ENCODE peak calls at places on chromosomes 12 and 14, in four cellular contexts. One of them, this sample, is unnamed.

GRCh38 chr14:69346710-69347109 is 51.4 kb downstream of the ERH start:
- DNase-seq in spleen: no peak
- DNase-seq in ovary: no peak
- DNase-seq in uterus: no peak
- DNase-seq in this sample: no peak

GRCh38 chr12:102740157-102741032 is 176.6 kb downstream of the PAH start:
- DNase-seq in uterus: no peak
- DNase-seq in spleen: no peak
- DNase-seq in ovary: no peak
- DNase-seq in this sample: no peak

GRCh38 chr14:99755629-99756603 is 37.3 kb upstream of the EML1 start:
- DNase-seq in ovary: peak; percentile 91
- DNase-seq in spleen: peak; percentile 84
- DNase-seq in uterus: peak; percentile 89
- DNase-seq in this sample: peak; percentile 62

GRCh38 chr14:35534130-35534883 is at the start of gene INSM2:
- DNase-seq in spleen: peak; percentile 77
- DNase-seq in ovary: no peak
- DNase-seq in uterus: no peak
- DNase-seq in this sample: no peak

GRCh38 chr14:92676448-92677086 is 71.9 kb downstream of the LGMN start:
- DNase-seq in ovary: no peak
- DNase-seq in spleen: peak; percentile 77
- DNase-seq in uterus: no peak
- DNase-seq in this sample: no peak

GRCh38 chr12:25926536-25926935 is 31.9 kb upstream of the RASSF8 start:
- DNase-seq in ovary: no peak
- DNase-seq in uterus: no peak
- DNase-seq in spleen: no peak
- DNase-seq in this sample: no peak

GRCh38 chr12:128970941-128971340 is 117.7 kb downstream of the GLT1D1 start:
- DNase-seq in uterus: no peak
- DNase-seq in spleen: no peak
- DNase-seq in ovary: no peak
- DNase-seq in this sample: no peak

GRCh38 chr12:92259852-92260251 is 114.2 kb upstream of the BTG1 start:
- DNase-seq in uterus: no peak
- DNase-seq in ovary: no peak
- DNase-seq in spleen: no peak
- DNase-seq in this sample: no peak

GRCh38 chr12:24913130-24913529 is 35.8 kb downstream of the BCAT1 start:
- DNase-seq in spleen: no peak
- DNase-seq in ovary: no peak
- DNase-seq in uterus: no peak
- DNase-seq in this sample: no peak

GRCh38 chr14:104735830-104736642 is 12.0 kb downstream of the ADSS1 start:
- DNase-seq in uterus: peak; percentile 80
- DNase-seq in spleen: peak; percentile 92
- DNase-seq in ovary: no peak
- DNase-seq in this sample: peak; percentile 56

GRCh38 chr14:97638864-97639263 is 841.7 kb downstream of the VRK1 start:
- DNase-seq in uterus: no peak
- DNase-seq in spleen: no peak
- DNase-seq in ovary: no peak
- DNase-seq in this sample: no peak

GRCh38 chr12:56230449-56231183 is 765 bp downstream of the SLC39A5 start:
- DNase-seq in uterus: no peak
- DNase-seq in ovary: no peak
- DNase-seq in spleen: no peak
- DNase-seq in this sample: no peak

GRCh38 chr12:1448321-1448720 is 146.1 kb downstream of the FBXL14 start:
- DNase-seq in ovary: no peak
- DNase-seq in uterus: no peak
- DNase-seq in spleen: no peak
- DNase-seq in this sample: no peak

GRCh38 chr12:6494351-6494743 is 445 bp downstream of the NCAPD2 start:
- DNase-seq in uterus: no peak
- DNase-seq in ovary: no peak
- DNase-seq in spleen: no peak
- DNase-seq in this sample: no peak

GRCh38 chr12:3770891-3771290 is 18.0 kb upstream of the CRACR2A start:
- DNase-seq in ovary: no peak
- DNase-seq in spleen: no peak
- DNase-seq in uterus: no peak
- DNase-seq in this sample: no peak

GRCh38 chr12:53298154-53298553 is 1.3 kb upstream of the MYG1 start:
- DNase-seq in ovary: no peak
- DNase-seq in uterus: no peak
- DNase-seq in spleen: no peak
- DNase-seq in this sample: no peak

GRCh38 chr14:33891700-33892099 is 59.2 kb downstream of the EGLN3 start:
- DNase-seq in uterus: no peak
- DNase-seq in ovary: no peak
- DNase-seq in spleen: no peak
- DNase-seq in this sample: no peak

GRCh38 chr12:110776410-110776809 is 33.7 kb upstream of the PPP1CC start:
- DNase-seq in spleen: no peak
- DNase-seq in ovary: no peak
- DNase-seq in uterus: no peak
- DNase-seq in this sample: no peak

GRCh38 chr12:95796225-95796981 is 5.8 kb upstream of the NTN4 start:
- DNase-seq in spleen: no peak
- DNase-seq in uterus: no peak
- DNase-seq in ovary: no peak
- DNase-seq in this sample: no peak

GRCh38 chr12:32034045-32034444 is 72.6 kb upstream of the BICD1 start:
- DNase-seq in ovary: no peak
- DNase-seq in spleen: no peak
- DNase-seq in uterus: no peak
- DNase-seq in this sample: no peak

GRCh38 chr12:123991402-123991951 is 18.5 kb downstream of the ZNF664 start:
- DNase-seq in spleen: no peak
- DNase-seq in ovary: no peak
- DNase-seq in uterus: no peak
- DNase-seq in this sample: no peak

GRCh38 chr12:4108803-4109345 is 164.7 kb upstream of the CCND2 start:
- DNase-seq in spleen: no peak
- DNase-seq in uterus: no peak
- DNase-seq in ovary: no peak
- DNase-seq in this sample: no peak

GRCh38 chr14:91649930-91650329 is 82.0 kb downstream of the CATSPERB start:
- DNase-seq in ovary: no peak
- DNase-seq in spleen: no peak
- DNase-seq in uterus: peak; percentile 23
- DNase-seq in this sample: peak; percentile 3

GRCh38 chr12:12384601-12385321 is 27.9 kb downstream of the BORCS5 start:
- DNase-seq in uterus: no peak
- DNase-seq in spleen: no peak
- DNase-seq in ovary: no peak
- DNase-seq in this sample: no peak

GRCh38 chr14:27366596-27366995 is 768.8 kb upstream of the NOVA1 start:
- DNase-seq in uterus: no peak
- DNase-seq in spleen: no peak
- DNase-seq in ovary: no peak
- DNase-seq in this sample: no peak

GRCh38 chr14:102222751-102223150 is 82.2 kb downstream of the MOK start:
- DNase-seq in ovary: no peak
- DNase-seq in spleen: no peak
- DNase-seq in uterus: no peak
- DNase-seq in this sample: no peak

DNA sequence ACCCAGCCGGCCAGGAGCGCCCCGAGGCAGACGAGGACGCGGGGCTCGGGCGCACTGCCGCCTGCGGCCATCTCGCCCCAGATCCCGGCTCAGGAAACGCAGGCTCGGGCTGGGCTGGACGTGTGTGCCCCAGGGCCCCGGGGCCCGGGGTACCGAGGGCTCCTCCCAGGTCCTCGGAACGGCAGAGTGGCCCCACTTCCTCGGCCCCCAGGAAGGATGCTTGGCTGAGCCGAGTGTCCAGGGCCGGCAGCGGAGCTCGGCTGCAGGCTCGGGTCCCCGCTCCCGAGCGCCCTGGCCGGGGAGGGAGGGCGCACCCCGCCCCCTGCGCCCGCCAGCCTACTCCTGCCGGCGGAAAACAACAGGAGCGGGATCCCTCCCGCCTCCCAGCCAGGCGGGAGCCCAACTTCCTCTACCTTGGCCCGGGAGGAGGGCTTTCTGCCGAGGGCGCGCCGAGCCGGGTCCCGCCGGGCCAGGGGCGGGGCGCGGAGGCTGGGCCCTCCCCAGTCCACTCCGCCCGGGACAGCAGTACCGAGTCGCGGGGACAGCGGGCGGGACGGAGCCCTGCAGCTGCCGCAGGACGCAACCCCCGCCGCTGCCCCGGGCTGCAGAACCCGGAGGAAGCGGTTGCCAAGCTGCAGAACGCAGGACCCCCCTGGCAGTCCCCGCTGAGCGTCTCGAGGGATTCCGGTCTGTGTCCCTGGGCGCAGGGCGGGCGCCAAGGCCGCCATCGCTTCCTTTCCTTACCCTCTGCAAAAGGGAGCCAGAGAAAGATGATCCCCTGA is at the start of gene VSIG10:
- DNase-seq in spleen: peak; percentile 86
- DNase-seq in uterus: peak; percentile 72
- DNase-seq in ovary: peak; percentile 65
- DNase-seq in this sample: peak; percentile 88
- TF ChIP-seq POLR2A in spleen: no peak
- TF ChIP-seq POLR2A in uterus: peak; percentile 71
- TF ChIP-seq POLR2A in ovary: peak; percentile 8
- TF ChIP-seq POLR2A in this sample: peak; percentile 98

GRCh38 chr12:108843187-108843586 is 14.2 kb downstream of the SSH1 start:
- DNase-seq in ovary: no peak
- DNase-seq in spleen: peak; percentile 68
- DNase-seq in uterus: no peak
- DNase-seq in this sample: no peak
- H3K27ac ChIP-seq in ovary: no peak overlapping the region
- H3K27ac ChIP-seq in spleen: no peak overlapping the region
- H3K27ac ChIP-seq in uterus: peak overlapping the region; percentile 1
- H3K27ac ChIP-seq in this sample: no peak overlapping the region

DNA sequence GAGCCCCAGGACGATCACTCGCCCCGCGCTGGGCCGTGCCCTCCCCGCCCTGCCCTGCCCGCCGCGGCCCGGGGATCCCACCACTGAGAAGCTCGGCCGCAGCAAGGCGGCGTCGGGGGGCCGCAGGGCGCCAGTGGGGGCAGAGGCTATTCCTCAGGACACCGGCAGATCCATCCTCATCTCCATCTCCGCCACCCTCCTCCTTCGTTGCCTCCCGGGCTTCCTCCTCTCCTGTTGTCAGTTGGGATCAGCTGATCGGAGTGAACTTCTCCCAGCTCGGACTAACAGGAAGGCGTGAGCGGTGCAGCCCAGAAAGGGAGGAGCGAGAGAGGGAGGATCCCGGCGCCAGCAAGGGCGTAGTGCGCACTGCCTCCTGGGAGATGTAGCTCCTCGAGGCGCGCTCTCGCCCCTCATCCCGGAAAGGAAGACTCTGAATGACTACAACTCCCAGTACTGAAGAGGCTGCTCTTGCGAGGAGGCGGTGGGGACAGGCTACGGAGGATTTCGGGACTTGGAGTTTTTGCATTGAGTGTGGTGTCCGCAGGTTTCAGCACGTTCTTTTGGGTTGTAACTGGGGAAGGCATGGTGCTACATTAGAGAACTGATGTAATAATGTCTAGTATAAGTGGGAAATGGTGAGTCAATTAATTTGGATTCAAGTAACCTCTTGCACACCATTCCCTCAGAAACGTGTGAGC is at the start of gene ZFYVE1:
- DNase-seq in ovary: peak; percentile 95
- DNase-seq in spleen: peak; percentile 98
- DNase-seq in uterus: peak; percentile 96
- DNase-seq in this sample: peak; percentile 99
- TF ChIP-seq POLR2A in ovary: peak; percentile 39
- TF ChIP-seq POLR2A in spleen: no peak
- TF ChIP-seq POLR2A in uterus: peak; percentile 63
- TF ChIP-seq POLR2A in this sample: peak; percentile 93

GRCh38 chr12:68406134-68406576 is 74.0 kb upstream of the MDM1 start:
- DNase-seq in spleen: peak; percentile 92
- DNase-seq in ovary: peak; percentile 87
- DNase-seq in uterus: peak; percentile 91
- DNase-seq in this sample: peak; percentile 94
- H3K27ac ChIP-seq in spleen: peak overlapping the region; percentile 77
- H3K27ac ChIP-seq in ovary: peak overlapping the region; percentile 17
- H3K27ac ChIP-seq in uterus: peak overlapping the region; percentile 51
- H3K27ac ChIP-seq in this sample: no peak overlapping the region

DNA sequence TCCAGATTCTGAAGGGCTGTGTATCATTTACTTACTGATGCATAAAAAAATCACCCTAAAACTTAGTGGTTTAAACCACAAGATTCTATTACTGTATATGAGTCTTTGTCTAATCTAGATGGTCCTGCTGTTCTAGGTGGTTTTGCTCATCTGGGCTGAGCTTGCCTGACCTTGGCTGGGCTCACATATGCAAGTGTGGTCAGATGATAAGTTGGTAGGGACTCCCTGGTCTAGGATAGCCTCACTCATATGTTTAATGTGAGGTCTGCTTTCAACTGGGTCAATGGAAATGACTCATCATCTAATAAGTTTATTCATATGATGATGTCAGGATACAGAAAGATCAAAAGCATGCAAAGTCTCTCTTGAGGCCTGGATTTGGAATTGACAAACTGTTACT is 887.8 kb downstream of the TRHDE start:
- DNase-seq in spleen: no peak
- DNase-seq in ovary: no peak
- DNase-seq in uterus: no peak
- DNase-seq in this sample: no peak
- TF ChIP-seq POLR2A in spleen: no peak
- TF ChIP-seq POLR2A in ovary: no peak
- TF ChIP-seq POLR2A in uterus: no peak
- TF ChIP-seq POLR2A in this sample: no peak

DNA sequence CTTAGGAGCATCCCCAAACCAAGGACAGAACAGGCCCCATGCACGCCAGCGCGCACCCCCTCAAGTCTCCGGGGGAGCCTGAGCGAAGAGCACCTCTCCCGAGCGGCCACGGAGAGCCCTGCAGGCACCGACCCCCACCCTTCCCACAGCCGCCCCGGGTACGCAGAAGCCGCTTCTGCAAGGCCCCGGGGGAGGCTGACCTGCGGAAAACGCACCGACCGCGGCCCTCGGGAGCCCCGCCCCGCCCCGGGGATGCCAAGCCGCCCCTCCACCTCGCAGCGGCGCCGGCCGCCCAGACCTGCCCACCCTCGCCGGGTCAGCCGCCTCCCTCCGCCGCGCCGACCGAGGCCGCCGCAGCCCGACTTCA is 385 bp downstream of the CAPRIN2 start:
- DNase-seq in ovary: no peak
- DNase-seq in spleen: no peak
- DNase-seq in uterus: no peak
- DNase-seq in this sample: no peak
- H3K27ac ChIP-seq in ovary: peak overlapping the region; percentile 83
- H3K27ac ChIP-seq in spleen: peak overlapping the region; percentile 79
- H3K27ac ChIP-seq in uterus: peak overlapping the region; percentile 71
- H3K27ac ChIP-seq in this sample: peak overlapping the region; percentile 76

GRCh38 chr12:47280543-47281330 is 201.0 kb upstream of the AMIGO2 start:
- DNase-seq in ovary: no peak
- DNase-seq in spleen: no peak
- DNase-seq in uterus: no peak
- DNase-seq in this sample: no peak
- TF ChIP-seq POLR2A in ovary: no peak
- TF ChIP-seq POLR2A in spleen: no peak
- TF ChIP-seq POLR2A in uterus: no peak
- TF ChIP-seq POLR2A in this sample: no peak

GRCh38 chr12:114747156-114747555 is 63.2 kb upstream of the TBX3 start:
- DNase-seq in uterus: no peak
- DNase-seq in spleen: no peak
- DNase-seq in ovary: no peak
- DNase-seq in this sample: no peak
- H3K27ac ChIP-seq in uterus: peak overlapping the region; percentile 40
- H3K27ac ChIP-seq in spleen: no peak overlapping the region
- H3K27ac ChIP-seq in ovary: peak overlapping the region; percentile 82
- H3K27ac ChIP-seq in this sample: no peak overlapping the region

GRCh38 chr12:47820631-47821345 is 1.1 kb upstream of the HDAC7 start:
- DNase-seq in spleen: no peak
- DNase-seq in uterus: peak; percentile 96
- DNase-seq in ovary: peak; percentile 87
- DNase-seq in this sample: peak; percentile 95
- TF ChIP-seq POLR2A in spleen: no peak
- TF ChIP-seq POLR2A in uterus: peak; percentile 77
- TF ChIP-seq POLR2A in ovary: peak; percentile 86
- TF ChIP-seq POLR2A in this sample: no peak

This sample was measured in thyroid gland.